ENCODE peak calls at places on chromosomes 16 and 17, in four cellular contexts. Y is sigmoid colon, C is hepatocyte, L is pancreas. S is an unnamed sample. For H3K36me3, the result is how much of the 10 kb centered on the place peaks cover.

GRCh38 chr17:72710834-72711233 is 381.7 kb downstream of the SLC39A11 start:
- DNase-seq in L (no peak), C (no peak), Y (no peak), S (no peak)

GRCh38 chr16:71216714-71217113 is 13.8 kb downstream of the HYDIN start:
- DNase-seq in C (no peak), L (no peak), Y (no peak), S (no peak)

GRCh38 chr17:14152726-14153125 is 83.4 kb downstream of the COX10 start:
- DNase-seq in C (no peak), L (no peak), Y (no peak), S (no peak)

GRCh38 chr17:46736100-46736499 is 82.4 kb downstream of the WNT3 start:
- DNase-seq in C (no peak), Y (no peak), L (no peak), S (no peak)

GRCh38 chr17:80701730-80702129 is 157.1 kb downstream of the RPTOR start:
- DNase-seq in C (no peak), L (no peak), Y (no peak), S (no peak)

GRCh38 chr16:6008656-6009055 is 911.1 kb upstream of the EEF2KMT start:
- DNase-seq in Y (no peak), C (no peak), L (no peak), S (no peak)

GRCh38 chr16:77689971-77690370 is 32.3 kb upstream of the NUDT7 start:
- DNase-seq in L (no peak), Y (no peak), C (no peak), S (no peak)

GRCh38 chr16:88560722-88561484 is 9.3 kb upstream of the ZC3H18 start:
- DNase-seq in Y (no peak), L (no peak), C (peak), S (no peak)

GRCh38 chr16:20359997-20360396 is 7.5 kb upstream of the UMOD start:
- DNase-seq in C (peak), L (peak), Y (no peak), S (no peak)

DNA sequence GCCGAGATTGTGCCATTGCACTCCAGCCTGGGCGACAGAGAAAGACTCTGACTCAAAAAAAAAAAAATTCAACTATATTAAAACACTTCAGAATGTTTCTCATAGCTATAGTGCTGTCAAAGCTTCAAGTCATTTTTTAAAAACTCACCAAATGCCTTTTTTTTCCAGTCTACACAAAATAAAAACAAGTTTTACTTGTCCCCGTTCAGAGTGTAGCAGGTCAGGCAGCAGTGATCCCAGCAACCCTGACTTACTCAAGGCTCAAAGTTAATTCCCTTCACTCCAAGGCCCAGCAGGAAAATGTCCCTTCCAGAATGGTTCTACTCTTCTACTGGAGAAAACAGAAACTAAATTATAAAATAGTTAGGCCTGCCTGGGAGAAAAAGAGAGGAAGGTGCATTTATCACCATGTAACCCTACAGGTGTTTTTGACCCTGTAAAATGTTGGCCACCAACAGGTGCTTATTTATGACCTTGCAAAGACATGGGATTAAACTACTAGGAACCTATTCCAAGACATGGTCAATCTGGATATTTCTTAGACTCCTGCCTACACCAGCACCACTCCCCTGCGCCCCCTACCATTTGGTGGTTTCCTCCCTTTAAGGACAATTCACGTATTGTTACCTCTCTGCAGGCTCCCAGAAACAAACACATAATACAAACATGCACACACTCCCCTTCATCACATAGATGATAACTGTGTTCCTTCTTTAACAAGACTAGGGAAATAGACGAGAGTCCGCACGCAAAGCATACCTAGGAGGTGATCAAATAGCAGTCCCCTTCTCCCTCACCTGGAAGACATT is 5.4 kb downstream of the AMFR start:
- DNase-seq in L (no peak), C (no peak), Y (no peak), S (peak)
- H3K36me3 ChIP-seq in L (under half), C (under half), Y (under half), S (under half)

GRCh38 chr16:21597571-21598030 is 1.8 kb upstream of the METTL9 start:
- DNase-seq in Y (no peak), L (no peak), C (no peak), S (no peak)
- H3K4me3 ChIP-seq in Y (no peak), L (no peak), C (no peak), S (no peak)

DNA sequence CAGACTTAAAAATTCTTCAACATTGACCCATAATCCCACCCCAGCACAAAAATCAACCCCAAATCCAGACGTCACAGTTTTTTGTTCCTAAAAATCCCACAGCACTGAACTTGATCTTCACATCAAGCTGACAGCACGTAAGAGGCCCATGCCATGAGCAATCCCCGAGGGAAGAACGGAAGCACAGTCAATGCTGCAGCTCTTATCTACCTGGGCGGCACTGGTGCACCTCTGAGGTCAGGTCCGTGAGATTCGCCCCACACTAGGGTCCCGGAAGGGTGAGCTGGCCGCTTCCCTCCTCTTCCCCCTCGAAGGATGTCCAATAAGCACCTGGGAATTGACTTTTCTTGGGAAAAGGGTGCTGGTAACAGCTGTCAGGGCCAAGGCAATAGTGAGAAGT is 11.3 kb upstream of the ITGAE start:
- DNase-seq in Y (no peak), C (no peak), L (no peak), S (no peak)
- H3K36me3 ChIP-seq in Y (half or more), C (under half), L (under half), S (under half)

GRCh38 chr17:8488491-8488890 is 52.8 kb downstream of the NDEL1 start:
- DNase-seq in L (peak), C (no peak), Y (no peak), S (no peak)

GRCh38 chr17:8489841-8490240 is 54.2 kb downstream of the NDEL1 start:
- DNase-seq in C (no peak), Y (no peak), L (no peak), S (no peak)

GRCh38 chr17:8487130-8487645 is 51.5 kb downstream of the NDEL1 start:
- DNase-seq in Y (no peak), L (peak), C (no peak), S (no peak)

GRCh38 chr17:8490256-8491023 is 54.8 kb downstream of the NDEL1 start:
- DNase-seq in L (peak), Y (no peak), C (no peak), S (no peak)

GRCh38 chr17:8488931-8489330 is 53.2 kb downstream of the NDEL1 start:
- DNase-seq in C (peak), Y (peak), L (peak), S (no peak)
- H3K4me3 ChIP-seq in C (no peak), Y (no peak), L (no peak), S (no peak)

DNA sequence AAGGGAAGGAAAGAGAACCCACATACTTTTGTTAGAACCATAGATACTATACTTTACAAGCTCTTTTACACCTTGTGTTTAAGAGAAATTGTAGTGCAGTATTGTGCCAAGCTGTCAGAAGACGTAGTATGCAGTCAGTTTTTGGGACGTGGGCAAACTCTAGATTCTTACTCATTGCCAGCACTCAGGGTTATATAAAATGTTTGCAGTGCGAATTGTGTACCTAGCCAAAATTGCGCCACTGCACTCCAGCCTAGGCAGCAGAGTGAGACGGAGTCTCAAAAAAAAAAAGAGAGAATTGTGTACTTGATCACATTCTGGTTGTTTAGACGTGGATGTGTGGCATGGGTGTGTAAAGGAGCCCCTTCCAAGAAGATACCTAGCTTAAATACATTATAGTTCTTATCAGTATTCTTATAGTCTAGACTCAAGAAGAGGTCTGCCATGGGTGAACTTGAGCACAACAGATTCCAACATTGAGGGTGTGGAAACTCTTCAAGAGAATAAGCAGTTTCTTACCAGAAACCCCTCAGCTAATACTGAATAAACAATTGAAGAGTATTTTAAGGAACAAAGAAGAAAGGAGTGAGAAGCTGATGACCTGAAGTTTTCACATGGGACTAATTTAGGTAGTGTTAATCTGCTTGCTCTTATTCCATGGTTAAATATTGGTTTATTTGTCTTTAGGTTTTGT is 27.4 kb upstream of the MRC2 start:
- DNase-seq in L (no peak), C (no peak), Y (no peak), S (no peak)
- H3K36me3 ChIP-seq in L (under half), C (under half), Y (under half), S (under half)

GRCh38 chr16:67181346-67181745 is 2.4 kb downstream of the MATCAP1 start:
- DNase-seq in Y (peak), C (no peak), L (no peak), S (no peak)
- H3K4me3 ChIP-seq in Y (no peak), C (no peak), L (no peak), S (no peak)

DNA sequence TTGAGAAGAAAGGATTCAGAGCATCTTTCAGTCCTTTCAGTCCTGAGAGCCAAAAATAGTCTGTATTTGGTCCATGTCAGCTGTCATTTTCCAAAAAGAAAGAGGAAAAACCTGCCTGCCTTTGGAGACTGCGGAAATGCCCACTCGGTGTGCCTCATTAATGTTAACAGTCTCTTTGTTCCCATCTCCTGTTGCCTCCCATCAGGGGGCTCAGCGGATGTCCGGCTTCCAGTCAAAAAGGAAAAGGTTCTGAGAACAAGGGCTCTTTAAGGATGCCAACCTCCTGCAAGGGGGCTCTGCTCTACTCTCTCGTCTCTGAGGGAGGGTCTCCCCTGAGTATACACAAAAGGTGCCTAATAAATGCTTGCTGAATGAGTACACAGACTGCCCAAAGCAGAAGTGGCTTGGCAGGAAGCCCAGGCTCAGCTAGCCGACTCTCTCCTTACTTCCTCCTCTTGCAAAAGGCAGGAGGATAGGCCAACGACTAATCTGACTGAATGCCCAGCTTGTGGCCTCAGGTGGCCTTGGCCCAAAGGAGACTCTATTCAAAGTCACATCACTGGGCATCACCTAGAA is 17.3 kb downstream of the TRAF4 start:
- DNase-seq in L (peak), Y (peak), C (no peak), S (peak)
- H3K36me3 ChIP-seq in L (under half), Y (under half), C (under half), S (under half)